ENCODE peak calls at places on chromosome 6, in nine cellular contexts. X, C, F, D, M, T, H, O and K are unnamed samples.

GRCh38 chr6:97586344-97586743 is 303.3 kb upstream of the MMS22L start:
- DNase-seq in T (no peak), O (no peak), M (no peak), C (no peak), X (peak; percentile 4), D (peak; percentile 4), H (no peak), F (no peak), K (no peak)

GRCh38 chr6:111727041-111727440 is 121.4 kb upstream of the TRAF3IP2 start:
- DNase-seq in C (no peak), H (no peak), T (no peak), X (no peak), D (no peak), O (no peak), M (no peak), F (no peak), K (no peak)

GRCh38 chr6:63307581-63308246 is 12.1 kb downstream of the LGSN start:
- DNase-seq in T (no peak), F (no peak), D (peak; percentile 62), M (no peak), X (peak; percentile 37), H (no peak), O (no peak), C (no peak), K (no peak)

GRCh38 chr6:104606361-104606760 is 253.4 kb downstream of the HACE1 start:
- DNase-seq in H (no peak), T (peak; percentile 8), O (no peak), M (no peak), C (no peak), F (no peak), X (no peak), D (no peak), K (no peak)

GRCh38 chr6:35370124-35370741 is 27.9 kb downstream of the PPARD start:
- DNase-seq in O (peak; percentile 79), M (peak; percentile 91), D (peak; percentile 73), F (peak; percentile 85), H (peak; percentile 89), C (no peak), X (peak; percentile 95), T (peak; percentile 50), K (no peak)

GRCh38 chr6:72622094-72622540 is 253 bp downstream of the KCNQ5 start:
- DNase-seq in X (peak; percentile 44), D (peak; percentile 36), H (no peak), F (peak; percentile 86), M (peak; percentile 70), C (no peak), T (peak; percentile 30), O (peak; percentile 70), K (peak; percentile 77)

GRCh38 chr6:44059359-44060342 is 67.6 kb downstream of the MRPL14 start:
- DNase-seq in T (no peak), X (peak; percentile 94), M (no peak), H (no peak), D (no peak), F (no peak), O (peak; percentile 79), C (no peak), K (no peak)

GRCh38 chr6:35453236-35453635 is 1.1 kb downstream of the FANCE start:
- DNase-seq in O (no peak), X (no peak), D (no peak), H (no peak), C (no peak), M (no peak), T (no peak), F (no peak), K (no peak)

GRCh38 chr6:166471797-166472260 is 89.1 kb upstream of the MPC1 start:
- DNase-seq in D (no peak), H (no peak), F (peak; percentile 80), C (no peak), M (no peak), O (no peak), X (no peak), T (no peak), K (no peak)

GRCh38 chr6:91812596-91813274 is 1225.9 kb upstream of the MAP3K7 start:
- DNase-seq in O (no peak), H (no peak), D (no peak), M (no peak), F (no peak), T (no peak), X (no peak), C (no peak), K (no peak)

GRCh38 chr6:53066059-53066406 is 829 bp downstream of the FBXO9 start:
- DNase-seq in O (peak; percentile 77), X (peak; percentile 33), M (peak; percentile 72), T (peak; percentile 52), D (peak; percentile 14), F (peak; percentile 89), C (peak; percentile 72), H (no peak), K (peak; percentile 82)

GRCh38 chr6:152734630-152735029 is 16.0 kb upstream of the VIP start:
- DNase-seq in M (no peak), O (no peak), C (no peak), D (no peak), T (no peak), H (no peak), X (no peak), F (no peak), K (no peak)

GRCh38 chr6:15366003-15366535 is 120.2 kb downstream of the JARID2 start:
- DNase-seq in O (no peak), C (no peak), X (peak; percentile 28), F (no peak), H (no peak), M (no peak), T (no peak), D (no peak), K (no peak)

GRCh38 chr6:159094444-159095252 is 49.9 kb upstream of the TAGAP start:
- DNase-seq in D (no peak), T (peak; percentile 19), X (no peak), H (no peak), O (no peak), F (peak; percentile 67), C (no peak), M (no peak), K (no peak)

GRCh38 chr6:49550413-49551125 is at the start of gene C6orf141:
- DNase-seq in H (no peak), F (peak; percentile 84), M (no peak), T (peak; percentile 76), X (peak; percentile 85), O (no peak), D (peak; percentile 65), C (peak; percentile 36), K (peak; percentile 72)

DNA sequence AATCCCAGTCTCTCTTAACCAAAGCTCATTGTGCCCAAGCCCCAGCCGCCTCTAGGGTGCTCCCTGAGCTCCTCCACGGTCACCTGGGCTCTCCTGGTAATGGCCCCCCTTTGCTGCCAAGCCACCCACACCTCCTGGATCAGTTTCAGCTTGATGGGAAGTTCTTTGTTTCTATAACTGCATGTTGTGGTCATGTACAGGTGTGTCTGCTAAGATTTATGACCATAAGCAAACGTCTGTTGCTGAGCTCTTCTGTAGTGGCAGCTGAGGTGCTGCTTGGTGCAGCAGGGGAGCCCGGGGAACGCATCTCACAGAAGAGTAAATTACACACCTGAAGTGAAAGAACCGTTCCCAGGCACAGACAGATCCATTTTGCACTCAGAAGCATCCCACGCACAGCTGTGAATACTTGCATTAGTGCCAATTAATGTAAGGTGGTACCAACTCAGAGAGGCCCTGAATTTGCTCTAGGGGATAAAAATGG is 194.6 kb upstream of the ARID1B start:
- DNase-seq in X (peak; percentile 22), C (no peak), F (no peak), O (no peak), T (peak; percentile 43), H (no peak), M (no peak), D (no peak), K (no peak)
- H3K4me1 ChIP-seq in X (peaks cover 4% of the 10 kb centered on the region), C (no peaks in the 10 kb centered on the region), F (no peaks in the 10 kb centered on the region), O (no peaks in the 10 kb centered on the region), T (no peaks in the 10 kb centered on the region), H (no peaks in the 10 kb centered on the region), M (no peaks in the 10 kb centered on the region), D (no peaks in the 10 kb centered on the region), K (no peaks in the 10 kb centered on the region)

DNA sequence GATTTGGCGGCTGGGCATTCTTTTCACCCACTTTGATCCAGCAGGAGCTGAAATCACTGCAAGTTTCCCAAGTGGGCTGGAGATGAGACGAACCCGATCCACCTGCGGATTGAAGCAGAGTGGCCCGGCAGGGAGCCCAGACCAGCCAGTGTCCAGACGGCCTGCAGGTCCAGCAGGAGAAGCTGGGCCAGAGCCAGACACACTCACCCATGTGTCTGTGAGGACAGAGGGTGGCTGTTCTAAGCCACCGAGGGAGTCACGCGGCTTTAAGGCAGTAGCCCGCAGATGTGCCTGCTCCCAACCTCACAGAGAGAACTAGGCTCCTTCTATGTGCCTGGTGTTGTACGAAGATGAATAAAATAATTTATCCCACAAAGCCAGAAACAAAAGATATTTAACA is 200.7 kb downstream of the WDR27 start:
- DNase-seq in F (no peak), D (no peak), C (no peak), T (no peak), M (no peak), H (no peak), O (no peak), X (no peak), K (no peak)
- TF ChIP-seq CTCF in F (no peak), D (no peak), C (no peak), T (no peak), M (no peak), H (no peak), O (no peak), X (no peak), K (no peak)

DNA sequence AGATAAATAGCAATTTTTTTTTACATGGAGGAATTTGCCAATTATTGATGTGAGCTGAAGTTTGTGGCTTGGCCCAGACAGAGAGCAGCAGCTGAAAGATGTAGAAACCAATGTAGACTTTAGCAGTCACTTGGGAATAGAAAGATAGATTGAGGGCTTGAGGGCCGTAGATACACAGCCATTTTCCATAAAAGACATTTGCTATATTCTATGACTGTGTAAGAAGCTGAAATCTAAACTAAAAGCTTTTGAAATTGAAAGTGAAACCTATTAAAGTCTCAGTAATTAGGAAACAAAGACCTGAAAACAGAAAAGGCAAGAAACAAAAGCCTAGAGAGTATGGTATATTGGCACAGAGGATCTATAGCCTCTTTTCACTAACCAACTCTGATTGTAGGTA is 332.7 kb downstream of the CENPW start:
- DNase-seq in H (no peak), D (no peak), M (no peak), O (no peak), T (no peak), F (no peak), X (no peak), C (no peak), K (no peak)
- H3K27ac ChIP-seq in H (no peak overlapping the region), D (no peak overlapping the region), M (no peak overlapping the region), O (no peak overlapping the region), T (no peak overlapping the region), F (no peak overlapping the region), X (no peak overlapping the region), C (no peak overlapping the region), K (no peak overlapping the region)

DNA sequence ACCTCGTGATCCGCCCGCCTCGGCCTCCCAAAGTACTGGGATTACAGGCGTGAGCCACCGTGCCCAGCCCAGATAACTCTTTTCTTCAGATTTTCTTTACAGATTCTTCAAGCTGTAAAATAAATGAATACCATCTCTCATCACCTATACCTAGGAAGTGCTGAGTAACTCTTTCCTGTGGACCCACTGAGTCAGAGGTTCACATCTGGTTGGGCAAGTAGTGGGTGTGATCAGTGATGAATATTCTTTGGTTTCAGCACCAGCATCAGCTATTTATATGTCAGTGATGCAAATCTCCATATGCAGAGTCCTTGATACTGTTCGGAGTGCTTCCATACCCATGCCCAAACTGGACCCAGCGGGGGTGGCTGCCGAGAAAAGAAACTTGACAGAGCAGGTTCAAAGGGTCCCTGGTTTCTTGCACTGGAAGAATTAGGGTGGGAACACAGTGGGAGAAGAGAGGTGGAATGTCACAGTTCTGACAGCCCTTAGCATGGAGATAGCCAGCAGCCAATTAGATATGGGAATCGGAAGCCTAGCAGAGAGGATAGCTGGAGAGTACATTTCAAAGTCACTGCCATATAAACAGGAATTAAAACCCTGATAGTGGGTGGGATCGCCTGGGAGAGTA is 64.9 kb upstream of the DDR1 start:
- DNase-seq in M (no peak), T (no peak), C (no peak), O (no peak), F (no peak), X (peak; percentile 88), D (no peak), H (no peak), K (no peak)
- H3K4me1 ChIP-seq in M (peaks cover 43% of the 10 kb centered on the region), T (peaks cover 18% of the 10 kb centered on the region), C (peaks cover 2% of the 10 kb centered on the region), O (peaks cover 26% of the 10 kb centered on the region), F (peaks cover 78% of the 10 kb centered on the region), X (peaks cover 49% of the 10 kb centered on the region), D (peaks cover 61% of the 10 kb centered on the region), H (peaks cover 35% of the 10 kb centered on the region), K (peaks cover 8% of the 10 kb centered on the region)